ENCODE peak calls at places on chromosomes 1 and 21, in seven cellular contexts. F is astrocyte, H is GM06990, X is endodermal cell, I is left lung, P is tibial artery, W is foreskin fibroblast. K is an unnamed sample.

GRCh38 chr1:50108497-50109073 is at the start of gene ELAVL4:
- DNase-seq in F (no peak), H (no peak), X (peak; percentile 48), I (no peak), P (no peak), W (no peak), K (no peak)

GRCh38 chr21:19475525-19475924 is 1071.9 kb upstream of the TMPRSS15 start:
- DNase-seq in F (no peak), H (no peak), X (no peak), I (no peak), P (no peak), W (peak; percentile 0), K (no peak)

GRCh38 chr1:110684476-110684875 is 9.7 kb upstream of the KCNA3 start:
- DNase-seq in F (no peak), H (no peak), X (no peak), I (no peak), P (no peak), W (peak; percentile 36), K (no peak)

GRCh38 chr1:39671793-39672550 is at the start of gene NT5C1A:
- DNase-seq in F (no peak), H (peak; percentile 57), X (peak; percentile 71), I (peak; percentile 43), P (no peak), W (peak; percentile 20), K (no peak)

GRCh38 chr1:160500321-160500990 is 22.6 kb downstream of the SLAMF6 start:
- DNase-seq in F (no peak), H (no peak), X (no peak), I (no peak), P (no peak), W (no peak), K (no peak)

GRCh38 chr1:74964508-74964907 is 169.7 kb upstream of the LHX8 start:
- DNase-seq in F (no peak), H (no peak), X (no peak), I (no peak), P (no peak), W (peak; percentile 2), K (peak; percentile 20)

GRCh38 chr1:200029035-200029623 is 1.6 kb downstream of the NR5A2 start:
- DNase-seq in F (no peak), H (peak; percentile 32), X (peak; percentile 76), I (no peak), P (no peak), W (peak; percentile 70), K (no peak)

GRCh38 chr1:204285438-204286322 is 71.9 kb upstream of the GOLT1A start:
- DNase-seq in F (no peak), H (no peak), X (no peak), I (no peak), P (no peak), W (no peak), K (no peak)

GRCh38 chr1:168535536-168535935 is 8.3 kb downstream of the XCL2 start:
- DNase-seq in F (no peak), H (no peak), X (no peak), I (no peak), P (no peak), W (no peak), K (no peak)

GRCh38 chr1:8944006-8944405 is 1.7 kb upstream of the CA6 start:
- DNase-seq in F (no peak), H (no peak), X (no peak), I (no peak), P (no peak), W (no peak), K (no peak)

GRCh38 chr1:231172411-231172810 is 10.6 kb downstream of the TRIM67 start:
- DNase-seq in F (no peak), H (no peak), X (no peak), I (no peak), P (no peak), W (no peak), K (no peak)

GRCh38 chr1:63847308-63847910 is 73.6 kb downstream of the ROR1 start:
- DNase-seq in F (no peak), H (no peak), X (no peak), I (no peak), P (no peak), W (no peak), K (no peak)

GRCh38 chr1:36851087-36851486 is 183.2 kb downstream of the GRIK3 start:
- DNase-seq in F (no peak), H (no peak), X (no peak), I (no peak), P (no peak), W (no peak), K (no peak)

GRCh38 chr1:1304331-1305299 is 3.1 kb downstream of the ACAP3 start:
- DNase-seq in F (peak; percentile 55), H (no peak), X (peak; percentile 91), I (peak; percentile 77), P (peak; percentile 84), W (peak; percentile 89), K (no peak)

GRCh38 chr1:44964396-44964795 is 22.0 kb downstream of the EIF2B3 start:
- DNase-seq in F (no peak), H (no peak), X (no peak), I (no peak), P (no peak), W (no peak), K (no peak)

GRCh38 chr1:187390157-187390556 is 561.4 kb downstream of the PLA2G4A start:
- DNase-seq in F (peak; percentile 6), H (no peak), X (no peak), I (no peak), P (no peak), W (peak; percentile 6), K (no peak)

GRCh38 chr1:198167436-198167934 is 10.7 kb downstream of the NEK7 start:
- DNase-seq in F (peak; percentile 65), H (peak; percentile 48), X (no peak), I (no peak), P (no peak), W (peak; percentile 45), K (no peak)

GRCh38 chr1:201888282-201889033 is at the start of gene SHISA4:
- DNase-seq in F (peak; percentile 37), H (no peak), X (peak; percentile 88), I (peak; percentile 83), P (peak; percentile 95), W (peak; percentile 90), K (no peak)

GRCh38 chr1:91053630-91054029 is 31.8 kb upstream of the ZNF644 start:
- DNase-seq in F (no peak), H (no peak), X (no peak), I (no peak), P (no peak), W (no peak), K (no peak)

GRCh38 chr1:12433323-12434053 is 184.5 kb downstream of the DHRS3 start:
- DNase-seq in F (peak; percentile 82), H (no peak), X (peak; percentile 88), I (peak; percentile 47), P (peak; percentile 78), W (peak; percentile 68), K (peak; percentile 53)

GRCh38 chr21:36104306-36105300 is 30.3 kb upstream of the CBR3 start:
- DNase-seq in F (peak; percentile 30), H (no peak), X (peak; percentile 74), I (no peak), P (no peak), W (peak; percentile 59), K (no peak)

GRCh38 chr1:182888736-182889531 is 49.8 kb downstream of the DHX9 start:
- DNase-seq in F (peak; percentile 48), H (no peak), X (peak; percentile 47), I (no peak), P (no peak), W (peak; percentile 66), K (no peak)

GRCh38 chr1:209207701-209208286 is 375.7 kb upstream of the CAMK1G start:
- DNase-seq in F (peak; percentile 47), H (peak; percentile 75), X (peak; percentile 93), I (peak; percentile 46), P (no peak), W (peak; percentile 90), K (no peak)

GRCh38 chr1:71587961-71588360 is 507.1 kb upstream of the ZRANB2 start:
- DNase-seq in F (peak; percentile 4), H (no peak), X (no peak), I (no peak), P (no peak), W (peak; percentile 65), K (no peak)

GRCh38 chr1:206568256-206568655 is 44.0 kb downstream of the EIF2D start:
- DNase-seq in F (peak; percentile 71), H (no peak), X (no peak), I (no peak), P (no peak), W (no peak), K (no peak)

GRCh38 chr1:162536511-162536910 is 25.0 kb upstream of the UAP1 start:
- DNase-seq in F (peak; percentile 79), H (no peak), X (no peak), I (no peak), P (no peak), W (peak; percentile 85), K (no peak)

GRCh38 chr1:180950321-180950720 is 37.6 kb downstream of the KIAA1614 start:
- DNase-seq in F (no peak), H (no peak), X (no peak), I (no peak), P (no peak), W (no peak), K (no peak)

GRCh38 chr1:165369255-165369848 is 12.8 kb upstream of the LMX1A start:
- DNase-seq in F (no peak), H (no peak), X (peak; percentile 90), I (peak; percentile 47), P (no peak), W (peak; percentile 73), K (no peak)

DNA sequence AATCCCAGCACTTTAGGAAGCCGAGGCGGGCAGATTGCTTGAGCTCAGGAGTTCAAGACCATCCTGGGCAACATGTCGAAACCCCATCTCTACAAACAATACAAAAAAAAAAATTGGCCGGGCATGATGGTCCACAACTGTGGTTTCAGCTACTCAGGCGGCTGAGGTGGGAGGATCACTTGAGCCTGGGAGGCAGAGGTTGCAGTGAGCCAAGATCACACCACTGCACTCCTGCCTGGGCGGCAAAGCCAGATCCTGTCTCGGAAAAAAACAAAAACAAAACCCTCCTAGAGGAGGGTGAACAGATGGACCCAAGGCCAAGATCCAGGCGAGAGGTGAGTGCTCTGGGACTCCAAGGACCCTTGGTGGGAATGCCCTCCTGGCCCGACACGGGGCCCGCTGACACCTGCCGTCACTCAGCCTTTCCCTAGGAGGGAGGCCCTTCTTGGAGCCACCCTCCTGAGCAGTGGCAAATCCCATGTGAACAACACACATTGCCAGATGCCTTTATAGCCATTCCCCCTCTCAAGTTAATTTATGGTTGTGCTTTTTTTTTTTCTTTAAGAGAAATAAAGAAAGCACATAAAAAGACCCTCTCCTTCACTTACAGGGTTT is 416 bp downstream of the TFF2 start:
- DNase-seq in F (no peak), H (no peak), X (peak; percentile 9), I (no peak), P (peak; percentile 37), W (no peak), K (no peak)
- H3K4me3 ChIP-seq in F (no peak overlapping the region), H (no peak overlapping the region), X (no peak overlapping the region), I (no peak overlapping the region), P (no peak overlapping the region), W (no peak overlapping the region), K (no peak overlapping the region)

GRCh38 chr1:172609528-172609927 is 49.4 kb upstream of the FASLG start:
- DNase-seq in F (no peak), H (no peak), X (no peak), I (no peak), P (no peak), W (peak; percentile 35), K (no peak)
- TF ChIP-seq CTCF in F (peak; percentile 22), H (peak; percentile 25), X (peak; percentile 76), I (no peak), P (no peak), W (peak; percentile 18), K (peak; percentile 44)

GRCh38 chr1:46096269-46097148 is 35.9 kb downstream of the PIK3R3 start:
- DNase-seq in F (no peak), H (no peak), X (no peak), I (no peak), P (no peak), W (no peak), K (no peak)
- H3K4me3 ChIP-seq in F (no peak overlapping the region), H (peak overlapping the region; percentile 10), X (no peak overlapping the region), I (no peak overlapping the region), P (no peak overlapping the region), W (no peak overlapping the region), K (no peak overlapping the region)

GRCh38 chr1:84724128-84724860 is 34.0 kb upstream of the SSX2IP start:
- DNase-seq in F (no peak), H (no peak), X (peak; percentile 92), I (no peak), P (no peak), W (no peak), K (no peak)
- TF ChIP-seq CTCF in F (peak; percentile 19), H (peak; percentile 81), X (peak; percentile 94), I (peak; percentile 44), P (no peak), W (no peak), K (peak; percentile 45)